ENCODE peak calls at places on chromosomes 2 and 18, in four cellular contexts. G, R, Z and I are unnamed samples.

GRCh38 chr18:80213173-80213572 is 34.1 kb downstream of the PARD6G start:
- DNase-seq in Z (no peak), R (no peak), G (no peak), I (no peak)

GRCh38 chr2:220708366-220708765 is 863.7 kb downstream of the EPHA4 start:
- DNase-seq in Z (no peak), G (peak), R (peak), I (no peak)

GRCh38 chr2:182611009-182611408 is 105.0 kb upstream of the DNAJC10 start:
- DNase-seq in Z (peak), G (no peak), R (no peak), I (no peak)

GRCh38 chr2:188695953-188696352 is 278.2 kb upstream of the COL3A1 start:
- DNase-seq in G (peak), Z (no peak), R (peak), I (no peak)

GRCh38 chr2:113894156-113894743 is 4.4 kb downstream of the ACTR3 start:
- DNase-seq in R (peak), G (peak), Z (no peak), I (no peak)

GRCh38 chr2:231644426-231644825 is 51.8 kb downstream of the TEX44 start:
- DNase-seq in G (no peak), R (no peak), Z (no peak), I (no peak)

GRCh38 chr2:129975016-129975774 is 4.3 kb upstream of the RAB6C start:
- DNase-seq in R (no peak), Z (no peak), G (no peak), I (no peak)

GRCh38 chr2:218021536-218022071 is 18.8 kb upstream of the TNS1 start:
- DNase-seq in R (no peak), Z (no peak), G (no peak), I (no peak)

GRCh38 chr2:152506843-152507242 is 171.9 kb downstream of the FMNL2 start:
- DNase-seq in G (peak), R (peak), Z (no peak), I (no peak)

GRCh38 chr2:234003972-234004617 is 46.4 kb upstream of the SPP2 start:
- DNase-seq in R (peak), Z (peak), G (peak), I (no peak)

GRCh38 chr2:239066597-239066996 is 218.7 kb downstream of the TWIST2 start:
- DNase-seq in R (no peak), Z (no peak), G (no peak), I (no peak)

GRCh38 chr2:110874565-110875383 is 142.4 kb downstream of the ACOXL start:
- DNase-seq in R (no peak), G (no peak), Z (no peak), I (no peak)

GRCh38 chr18:47915229-47915628 is 15.2 kb downstream of the SMAD2 start:
- DNase-seq in Z (no peak), R (peak), G (no peak), I (no peak)

GRCh38 chr18:31533236-31533635 is 35.3 kb downstream of the DSG2 start:
- DNase-seq in R (no peak), G (no peak), Z (no peak), I (no peak)

GRCh38 chr2:134912406-134912805 is 6.2 kb upstream of the CCNT2 start:
- DNase-seq in Z (no peak), R (peak), G (peak), I (no peak)

GRCh38 chr2:240125749-240126148 is 10.4 kb downstream of the COPS9 start:
- DNase-seq in G (no peak), R (no peak), Z (peak), I (no peak)

GRCh38 chr2:39419282-39420223 is 17.5 kb downstream of the MAP4K3 start:
- DNase-seq in R (no peak), Z (no peak), G (peak), I (no peak)

GRCh38 chr18:67281746-67282145 is 234.8 kb downstream of the DSEL start:
- DNase-seq in G (no peak), Z (no peak), R (no peak), I (no peak)

GRCh38 chr18:59620381-59620780 is 76.8 kb downstream of the CCBE1 start:
- DNase-seq in R (peak), G (no peak), Z (no peak), I (no peak)

GRCh38 chr18:79121746-79122474 is 52.7 kb downstream of the ATP9B start:
- DNase-seq in Z (no peak), R (no peak), G (peak), I (no peak)

GRCh38 chr18:2002178-2002577 is 569.1 kb downstream of the METTL4 start:
- DNase-seq in G (peak), R (no peak), Z (peak), I (no peak)

GRCh38 chr2:111194835-111195621 is 74.3 kb downstream of the BCL2L11 start:
- DNase-seq in Z (no peak), G (no peak), R (no peak), I (no peak)

GRCh38 chr2:175948202-175948601 is 53.9 kb downstream of the LNPK start:
- DNase-seq in Z (no peak), R (no peak), G (no peak), I (no peak)

GRCh38 chr2:163182764-163183354 is 344.3 kb upstream of the KCNH7 start:
- DNase-seq in R (peak), Z (no peak), G (peak), I (no peak)

GRCh38 chr2:241082338-241083090 is 19.6 kb downstream of the MTERF4 start:
- DNase-seq in R (no peak), G (no peak), Z (no peak), I (no peak)

GRCh38 chr18:58851874-58852273 is 12.8 kb upstream of the ZNF532 start:
- DNase-seq in R (no peak), Z (no peak), G (no peak), I (no peak)

GRCh38 chr2:65826567-65826966 is 394.2 kb upstream of the SPRED2 start:
- DNase-seq in Z (no peak), G (no peak), R (no peak), I (no peak)

GRCh38 chr18:47968006-47968676 is 37.7 kb upstream of the SMAD2 start:
- DNase-seq in G (peak), R (no peak), Z (peak), I (no peak)

GRCh38 chr2:204453730-204454167 is 91.5 kb upstream of the PARD3B start:
- DNase-seq in R (no peak), Z (peak), G (peak), I (peak)

GRCh38 chr2:9690716-9691498 is 60.1 kb upstream of the YWHAQ start:
- DNase-seq in G (no peak), R (no peak), Z (no peak), I (no peak)

GRCh38 chr2:10560626-10561025 is 112.5 kb upstream of the ODC1 start:
- DNase-seq in Z (no peak), R (no peak), G (no peak), I (no peak)

GRCh38 chr2:18412980-18413793 is 147.3 kb downstream of the RDH14 start:
- DNase-seq in R (no peak), Z (no peak), G (peak), I (no peak)

GRCh38 chr18:76709659-76710645 is 112.4 kb upstream of the ZNF236 start:
- DNase-seq in G (peak), R (peak), Z (peak), I (peak)

GRCh38 chr2:173962583-173963110 is 2.5 kb downstream of the SP3 start:
- DNase-seq in R (no peak), G (no peak), Z (no peak), I (no peak)

GRCh38 chr2:25339791-25340339 is 1.9 kb downstream of the DNMT3A start:
- DNase-seq in G (no peak), R (no peak), Z (peak), I (no peak)

GRCh38 chr2:69166465-69166811 is 153.5 kb downstream of the ANTXR1 start:
- DNase-seq in Z (no peak), G (no peak), R (no peak), I (no peak)
- TF ChIP-seq CTCF in Z (no peak), G (no peak), R (no peak), I (no peak)

DNA sequence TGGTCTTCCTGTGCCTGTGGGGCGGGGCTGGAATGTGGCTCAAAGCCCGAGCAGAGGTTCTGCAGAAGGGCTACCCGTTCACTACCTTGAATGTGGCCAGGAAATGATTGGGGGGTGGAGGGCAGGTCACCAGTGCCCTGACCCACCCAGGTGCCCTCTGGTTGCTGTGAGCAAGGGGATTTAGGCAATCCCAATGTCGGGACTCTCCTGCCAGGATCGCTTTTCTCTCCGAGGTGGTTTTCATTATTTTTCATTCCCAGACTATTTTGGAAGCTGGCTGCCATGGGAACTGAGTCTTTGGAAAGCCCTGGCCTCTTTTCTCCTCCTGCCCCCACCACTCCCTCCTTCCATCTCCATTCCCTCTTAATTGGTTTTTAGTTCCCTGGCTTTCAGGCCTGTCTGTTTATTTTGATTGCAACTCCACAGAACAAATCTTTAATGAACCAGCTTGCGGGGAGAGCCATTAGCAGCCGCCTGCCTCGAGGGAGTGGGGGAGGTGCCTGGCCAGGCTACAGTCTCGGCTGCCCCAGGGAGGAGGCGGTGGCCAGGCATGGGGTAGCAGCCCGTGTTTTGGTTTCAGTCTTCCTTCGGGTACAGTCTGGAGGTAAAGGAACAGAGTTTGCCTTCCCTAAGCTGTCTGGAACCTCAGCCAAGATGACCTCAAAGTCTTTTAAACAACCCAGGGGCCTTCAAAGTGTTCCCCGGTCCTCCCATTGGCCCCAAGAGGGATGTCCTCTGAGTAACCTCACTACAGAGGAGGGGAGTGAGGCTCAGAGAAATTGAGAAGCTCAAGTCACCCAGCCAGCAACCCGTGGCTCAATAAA is 114.4 kb upstream of the HAAO start:
- DNase-seq in G (peak), R (no peak), Z (peak), I (no peak)
- TF ChIP-seq CTCF in G (no peak), R (no peak), Z (no peak), I (no peak)

GRCh38 chr2:145593280-145593679 is 1073.4 kb upstream of the ZEB2 start:
- DNase-seq in R (no peak), G (no peak), Z (no peak), I (no peak)

GRCh38 chr2:145595296-145595695 is 1075.4 kb upstream of the ZEB2 start:
- DNase-seq in G (peak), Z (no peak), R (peak), I (no peak)

GRCh38 chr2:145592362-145592761 is 1072.4 kb upstream of the ZEB2 start:
- DNase-seq in G (peak), Z (no peak), R (peak), I (no peak)

GRCh38 chr2:145597011-145597410 is 1077.1 kb upstream of the ZEB2 start:
- DNase-seq in Z (no peak), G (no peak), R (peak), I (no peak)

GRCh38 chr2:145593991-145594702 is 1074.2 kb upstream of the ZEB2 start:
- DNase-seq in Z (no peak), G (peak), R (peak), I (no peak)
- TF ChIP-seq CTCF in Z (peak), G (peak), R (peak), I (no peak)

DNA sequence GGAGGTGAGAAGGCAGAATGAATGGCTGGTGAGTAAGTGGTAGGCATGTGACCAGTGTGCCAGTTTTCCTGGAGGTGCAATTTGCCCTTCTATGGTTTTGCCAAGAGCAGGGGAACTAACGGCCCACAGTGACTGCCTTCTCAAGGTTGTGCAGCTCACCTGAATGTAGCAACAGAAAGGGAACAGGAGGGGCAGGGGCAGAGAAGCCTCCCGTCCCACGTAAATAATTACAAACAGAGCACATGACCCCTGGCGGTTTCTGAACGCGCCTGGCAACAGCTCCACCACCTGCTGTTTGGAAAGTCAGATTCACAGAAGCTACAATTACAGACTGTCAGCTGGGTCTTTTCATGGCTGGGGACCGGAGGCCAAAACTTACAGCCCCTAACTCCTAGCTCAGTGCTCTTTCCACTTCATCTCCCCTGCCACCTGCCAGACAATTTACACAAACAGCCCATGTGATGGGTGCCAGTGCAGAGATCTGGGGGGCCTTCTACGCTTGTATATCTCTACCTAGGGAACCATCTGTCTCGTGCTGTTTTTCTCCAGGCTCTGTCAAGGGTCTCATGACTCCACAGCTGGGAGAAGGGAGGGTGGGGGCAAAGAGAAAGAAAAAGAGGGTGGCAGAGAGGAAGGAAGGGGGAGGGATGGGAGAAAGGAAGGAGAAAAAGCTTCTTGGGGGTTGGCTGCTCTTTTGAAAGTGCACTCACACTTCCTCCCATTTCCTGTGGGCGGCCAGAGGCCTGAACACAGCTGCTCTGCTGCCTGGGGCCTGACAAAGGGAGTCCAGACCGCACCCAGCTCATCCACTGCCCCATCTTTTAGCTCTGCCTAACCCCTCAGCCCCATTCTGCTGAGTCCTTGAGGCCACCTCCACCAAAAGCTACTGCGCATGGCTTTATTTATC is 69.5 kb downstream of the POLR1A start:
- DNase-seq in R (peak), G (peak), Z (no peak), I (peak)
- TF ChIP-seq CTCF in R (peak), G (peak), Z (peak), I (peak)

GRCh38 chr18:9057646-9058045 is 44.9 kb upstream of the NDUFV2 start:
- DNase-seq in Z (no peak), R (no peak), G (no peak), I (no peak)

GRCh38 chr18:9053814-9054213 is 48.7 kb upstream of the NDUFV2 start:
- DNase-seq in Z (no peak), G (no peak), R (no peak), I (no peak)

GRCh38 chr18:9058426-9058825 is 44.1 kb upstream of the NDUFV2 start:
- DNase-seq in R (no peak), G (peak), Z (no peak), I (no peak)

GRCh38 chr18:9055626-9056025 is 46.9 kb upstream of the NDUFV2 start:
- DNase-seq in G (no peak), R (peak), Z (no peak), I (no peak)

DNA sequence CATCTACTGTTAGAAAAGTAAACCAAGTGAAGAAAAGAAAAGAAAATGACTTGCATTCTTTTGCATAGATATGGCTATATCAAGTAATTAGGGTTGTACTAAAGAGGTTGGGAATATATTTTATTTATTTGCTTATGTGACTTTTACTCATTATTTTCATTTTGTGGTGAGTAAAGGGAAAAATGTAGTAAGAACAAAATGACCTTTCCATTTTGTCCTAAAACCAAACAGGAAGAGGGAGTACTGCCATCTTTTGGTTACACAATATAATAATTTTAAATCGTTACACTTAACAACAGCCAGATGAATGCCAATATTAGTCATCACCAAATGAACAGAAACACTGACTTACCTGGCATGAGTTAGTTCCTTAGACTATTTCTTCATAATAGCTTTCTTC is 47.3 kb upstream of the NDUFV2 start:
- DNase-seq in G (peak), R (peak), Z (no peak), I (no peak)
- TF ChIP-seq CTCF in G (peak), R (peak), Z (peak), I (no peak)